ENCODE peak calls at places on chromosomes 12 and 14, in seven cellular contexts. One of them, this sample, is unnamed.

GRCh38 chr14:93540235-93540634 is 109.5 kb downstream of the UNC79 start:
- DNase-seq in breast epithelium: no peak
- DNase-seq in vagina: no peak
- DNase-seq in suprapubic skin: no peak
- DNase-seq in HepG2: no peak
- DNase-seq in endothelial cell of umbilical vein: no peak
- DNase-seq in spleen: no peak
- DNase-seq in this sample: no peak

GRCh38 chr12:54447917-54448316 is 25.5 kb downstream of the GTSF1 start:
- DNase-seq in breast epithelium: no peak
- DNase-seq in vagina: no peak
- DNase-seq in suprapubic skin: no peak
- DNase-seq in HepG2: no peak
- DNase-seq in endothelial cell of umbilical vein: no peak
- DNase-seq in spleen: no peak
- DNase-seq in this sample: no peak

GRCh38 chr12:82176761-82177490 is 181.3 kb downstream of the CCDC59 start:
- DNase-seq in breast epithelium: no peak
- DNase-seq in vagina: no peak
- DNase-seq in suprapubic skin: no peak
- DNase-seq in HepG2: no peak
- DNase-seq in endothelial cell of umbilical vein: no peak
- DNase-seq in spleen: no peak
- DNase-seq in this sample: no peak

GRCh38 chr12:54882074-54882473 is 27.8 kb downstream of the MUCL1 start:
- DNase-seq in breast epithelium: no peak
- DNase-seq in vagina: no peak
- DNase-seq in suprapubic skin: no peak
- DNase-seq in HepG2: no peak
- DNase-seq in endothelial cell of umbilical vein: no peak
- DNase-seq in spleen: no peak
- DNase-seq in this sample: no peak

GRCh38 chr14:47658041-47658440 is 17.4 kb downstream of the MDGA2 start:
- DNase-seq in breast epithelium: no peak
- DNase-seq in vagina: no peak
- DNase-seq in suprapubic skin: no peak
- DNase-seq in HepG2: no peak
- DNase-seq in endothelial cell of umbilical vein: no peak
- DNase-seq in spleen: no peak
- DNase-seq in this sample: no peak

GRCh38 chr12:100468126-100468525 is 5.5 kb upstream of the NR1H4 start:
- DNase-seq in breast epithelium: no peak
- DNase-seq in vagina: no peak
- DNase-seq in suprapubic skin: no peak
- DNase-seq in HepG2: no peak
- DNase-seq in endothelial cell of umbilical vein: no peak
- DNase-seq in spleen: no peak
- DNase-seq in this sample: no peak

GRCh38 chr14:73789996-73790581 is 61.5 kb upstream of the PTGR2 start:
- DNase-seq in breast epithelium: no peak
- DNase-seq in vagina: peak
- DNase-seq in suprapubic skin: no peak
- DNase-seq in HepG2: no peak
- DNase-seq in endothelial cell of umbilical vein: peak
- DNase-seq in spleen: peak
- DNase-seq in this sample: peak

GRCh38 chr12:10069099-10069498 is 29.7 kb downstream of the CLEC1A start:
- DNase-seq in breast epithelium: no peak
- DNase-seq in vagina: no peak
- DNase-seq in suprapubic skin: no peak
- DNase-seq in HepG2: no peak
- DNase-seq in endothelial cell of umbilical vein: peak
- DNase-seq in spleen: no peak
- DNase-seq in this sample: no peak

GRCh38 chr12:68792952-68793351 is 15.0 kb upstream of the MDM2 start:
- DNase-seq in breast epithelium: no peak
- DNase-seq in vagina: no peak
- DNase-seq in suprapubic skin: no peak
- DNase-seq in HepG2: peak
- DNase-seq in endothelial cell of umbilical vein: peak
- DNase-seq in spleen: no peak
- DNase-seq in this sample: peak

GRCh38 chr12:42090899-42091298 is 53.8 kb downstream of the GXYLT1 start:
- DNase-seq in breast epithelium: no peak
- DNase-seq in vagina: no peak
- DNase-seq in suprapubic skin: no peak
- DNase-seq in HepG2: no peak
- DNase-seq in endothelial cell of umbilical vein: peak
- DNase-seq in spleen: no peak
- DNase-seq in this sample: no peak

GRCh38 chr14:26925876-26926584 is 328.2 kb upstream of the NOVA1 start:
- DNase-seq in breast epithelium: no peak
- DNase-seq in vagina: no peak
- DNase-seq in suprapubic skin: no peak
- DNase-seq in HepG2: no peak
- DNase-seq in endothelial cell of umbilical vein: no peak
- DNase-seq in spleen: no peak
- DNase-seq in this sample: no peak

GRCh38 chr14:56131865-56132830 is 13.9 kb downstream of the PELI2 start:
- DNase-seq in breast epithelium: no peak
- DNase-seq in vagina: no peak
- DNase-seq in suprapubic skin: no peak
- DNase-seq in HepG2: no peak
- DNase-seq in endothelial cell of umbilical vein: no peak
- DNase-seq in spleen: no peak
- DNase-seq in this sample: no peak

GRCh38 chr12:6090786-6091185 is 33.7 kb downstream of the VWF start:
- DNase-seq in breast epithelium: no peak
- DNase-seq in vagina: no peak
- DNase-seq in suprapubic skin: peak
- DNase-seq in HepG2: peak
- DNase-seq in endothelial cell of umbilical vein: no peak
- DNase-seq in spleen: peak
- DNase-seq in this sample: peak

GRCh38 chr12:115227137-115227615 is 543.2 kb upstream of the TBX3 start:
- DNase-seq in breast epithelium: no peak
- DNase-seq in vagina: no peak
- DNase-seq in suprapubic skin: no peak
- DNase-seq in HepG2: peak
- DNase-seq in endothelial cell of umbilical vein: no peak
- DNase-seq in spleen: no peak
- DNase-seq in this sample: no peak

DNA sequence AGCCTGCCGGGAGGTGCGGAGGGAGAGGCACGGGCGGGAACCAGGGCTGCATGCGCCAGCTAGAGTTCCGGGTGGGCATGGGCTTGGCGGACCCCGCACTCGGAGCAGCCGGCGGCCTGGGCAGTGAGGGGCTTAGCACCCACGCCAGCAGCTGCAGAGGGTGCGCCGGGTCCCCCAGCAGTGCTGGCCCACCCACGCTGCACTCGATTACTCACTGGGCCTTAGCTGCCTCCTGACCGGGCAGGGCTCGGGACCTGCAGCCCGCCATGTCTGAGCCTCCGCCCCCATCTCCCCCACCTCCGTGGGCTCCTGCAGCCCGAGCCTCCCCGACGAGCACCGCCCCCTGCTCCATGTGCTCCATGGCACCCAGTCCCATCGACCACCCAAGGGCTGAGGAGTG is 14.8 kb downstream of the CKAP4 start:
- DNase-seq in breast epithelium: no peak
- DNase-seq in vagina: no peak
- DNase-seq in suprapubic skin: peak
- DNase-seq in HepG2: no peak
- DNase-seq in endothelial cell of umbilical vein: no peak
- DNase-seq in spleen: no peak
- DNase-seq in this sample: no peak
- H3K27ac ChIP-seq in breast epithelium: no peak
- H3K27ac ChIP-seq in vagina: no peak
- H3K27ac ChIP-seq in suprapubic skin: no peak
- H3K27ac ChIP-seq in HepG2: no peak
- H3K27ac ChIP-seq in endothelial cell of umbilical vein: no peak
- H3K27ac ChIP-seq in spleen: no peak
- H3K27ac ChIP-seq in this sample: no peak

GRCh38 chr12:124566181-124567034 is 1.0 kb downstream of the NCOR2 start:
- DNase-seq in breast epithelium: peak
- DNase-seq in vagina: peak
- DNase-seq in suprapubic skin: peak
- DNase-seq in HepG2: peak
- DNase-seq in endothelial cell of umbilical vein: peak
- DNase-seq in spleen: peak
- DNase-seq in this sample: peak
- TF ChIP-seq POLR2A in breast epithelium: no peak
- TF ChIP-seq POLR2A in vagina: no peak
- TF ChIP-seq POLR2A in suprapubic skin: no peak
- TF ChIP-seq POLR2A in HepG2: no peak
- TF ChIP-seq POLR2A in endothelial cell of umbilical vein: no peak
- TF ChIP-seq POLR2A in spleen: no peak
- TF ChIP-seq POLR2A in this sample: peak

GRCh38 chr14:23154876-23155587 is 28.4 kb downstream of the SLC7A8 start:
- DNase-seq in breast epithelium: peak
- DNase-seq in vagina: peak
- DNase-seq in suprapubic skin: peak
- DNase-seq in HepG2: no peak
- DNase-seq in endothelial cell of umbilical vein: peak
- DNase-seq in spleen: no peak
- DNase-seq in this sample: peak
- TF ChIP-seq POLR2AphosphoS5 in breast epithelium: peak
- TF ChIP-seq POLR2AphosphoS5 in vagina: peak
- TF ChIP-seq POLR2AphosphoS5 in suprapubic skin: peak
- TF ChIP-seq POLR2AphosphoS5 in HepG2: no peak
- TF ChIP-seq POLR2AphosphoS5 in endothelial cell of umbilical vein: no peak
- TF ChIP-seq POLR2AphosphoS5 in spleen: peak
- TF ChIP-seq POLR2AphosphoS5 in this sample: peak

GRCh38 chr12:66361703-66362102 is 59.4 kb downstream of the HELB start:
- DNase-seq in breast epithelium: no peak
- DNase-seq in vagina: no peak
- DNase-seq in suprapubic skin: no peak
- DNase-seq in HepG2: no peak
- DNase-seq in endothelial cell of umbilical vein: no peak
- DNase-seq in spleen: no peak
- DNase-seq in this sample: no peak
- H3K27ac ChIP-seq in breast epithelium: no peak
- H3K27ac ChIP-seq in vagina: no peak
- H3K27ac ChIP-seq in suprapubic skin: no peak
- H3K27ac ChIP-seq in HepG2: no peak
- H3K27ac ChIP-seq in endothelial cell of umbilical vein: no peak
- H3K27ac ChIP-seq in spleen: no peak
- H3K27ac ChIP-seq in this sample: no peak

GRCh38 chr12:751192-751827 is 1.1 kb upstream of the WNK1 start:
- DNase-seq in breast epithelium: peak
- DNase-seq in vagina: peak
- DNase-seq in suprapubic skin: peak
- DNase-seq in HepG2: peak
- DNase-seq in endothelial cell of umbilical vein: peak
- DNase-seq in spleen: peak
- DNase-seq in this sample: peak
- TF ChIP-seq POLR2A in breast epithelium: peak
- TF ChIP-seq POLR2A in vagina: no peak
- TF ChIP-seq POLR2A in suprapubic skin: no peak
- TF ChIP-seq POLR2A in HepG2: peak
- TF ChIP-seq POLR2A in endothelial cell of umbilical vein: peak
- TF ChIP-seq POLR2A in spleen: no peak
- TF ChIP-seq POLR2A in this sample: peak

This sample was measured in transverse colon.